ENCODE peak calls at places on chromosomes 16 and 17, in seven cellular contexts. D, Q, W, L, M, R and C are unnamed samples.

GRCh38 chr16:28087140-28087660 is 23.7 kb upstream of the GSG1L start:
- DNase-seq in D (no peak), Q (no peak), W (no peak), L (no peak), M (no peak), R (no peak), C (no peak)

GRCh38 chr16:81238296-81239011 is at the start of gene BCO1:
- DNase-seq in D (peak), Q (peak), W (no peak), L (peak), M (peak), R (peak), C (peak)

GRCh38 chr16:57184890-57185445 is 871 bp downstream of the PSME3IP1 start:
- DNase-seq in D (no peak), Q (peak), W (no peak), L (no peak), M (no peak), R (no peak), C (no peak)

GRCh38 chr16:57013268-57013667 is 23.9 kb downstream of the NLRC5 start:
- DNase-seq in D (no peak), Q (no peak), W (no peak), L (no peak), M (no peak), R (peak), C (no peak)

GRCh38 chr16:23302045-23302956 is at the start of gene SCNN1B:
- DNase-seq in D (peak), Q (no peak), W (no peak), L (peak), M (peak), R (no peak), C (no peak)

GRCh38 chr17:21200590-21201301 is 13.2 kb downstream of the TMEM11 start:
- DNase-seq in D (no peak), Q (no peak), W (no peak), L (no peak), M (peak), R (no peak), C (no peak)

GRCh38 chr16:55703003-55704001 is 47.5 kb downstream of the SLC6A2 start:
- DNase-seq in D (no peak), Q (no peak), W (no peak), L (no peak), M (peak), R (peak), C (no peak)

GRCh38 chr16:24041834-24042631 is 206.2 kb downstream of the PRKCB start:
- DNase-seq in D (peak), Q (no peak), W (peak), L (peak), M (peak), R (peak), C (peak)

GRCh38 chr17:8662076-8662831 is 31.7 kb upstream of the MYH10 start:
- DNase-seq in D (no peak), Q (no peak), W (no peak), L (no peak), M (no peak), R (no peak), C (no peak)

GRCh38 chr16:86224126-86224525 is 286.2 kb upstream of the FOXF1 start:
- DNase-seq in D (no peak), Q (no peak), W (no peak), L (no peak), M (no peak), R (no peak), C (no peak)

GRCh38 chr17:57602896-57603295 is 142.2 kb downstream of the CCDC182 start:
- DNase-seq in D (no peak), Q (no peak), W (no peak), L (no peak), M (no peak), R (no peak), C (no peak)

GRCh38 chr17:8735336-8735939 is 9.2 kb downstream of the CCDC42 start:
- DNase-seq in D (no peak), Q (no peak), W (no peak), L (no peak), M (no peak), R (no peak), C (no peak)

GRCh38 chr16:68235105-68235881 is 634 bp downstream of the ESRP2 start:
- DNase-seq in D (peak), Q (no peak), W (peak), L (peak), M (peak), R (no peak), C (no peak)
- TF ChIP-seq POLR2A in D (no peak), Q (no peak), W (no peak), L (no peak), M (no peak), R (no peak), C (no peak)

DNA sequence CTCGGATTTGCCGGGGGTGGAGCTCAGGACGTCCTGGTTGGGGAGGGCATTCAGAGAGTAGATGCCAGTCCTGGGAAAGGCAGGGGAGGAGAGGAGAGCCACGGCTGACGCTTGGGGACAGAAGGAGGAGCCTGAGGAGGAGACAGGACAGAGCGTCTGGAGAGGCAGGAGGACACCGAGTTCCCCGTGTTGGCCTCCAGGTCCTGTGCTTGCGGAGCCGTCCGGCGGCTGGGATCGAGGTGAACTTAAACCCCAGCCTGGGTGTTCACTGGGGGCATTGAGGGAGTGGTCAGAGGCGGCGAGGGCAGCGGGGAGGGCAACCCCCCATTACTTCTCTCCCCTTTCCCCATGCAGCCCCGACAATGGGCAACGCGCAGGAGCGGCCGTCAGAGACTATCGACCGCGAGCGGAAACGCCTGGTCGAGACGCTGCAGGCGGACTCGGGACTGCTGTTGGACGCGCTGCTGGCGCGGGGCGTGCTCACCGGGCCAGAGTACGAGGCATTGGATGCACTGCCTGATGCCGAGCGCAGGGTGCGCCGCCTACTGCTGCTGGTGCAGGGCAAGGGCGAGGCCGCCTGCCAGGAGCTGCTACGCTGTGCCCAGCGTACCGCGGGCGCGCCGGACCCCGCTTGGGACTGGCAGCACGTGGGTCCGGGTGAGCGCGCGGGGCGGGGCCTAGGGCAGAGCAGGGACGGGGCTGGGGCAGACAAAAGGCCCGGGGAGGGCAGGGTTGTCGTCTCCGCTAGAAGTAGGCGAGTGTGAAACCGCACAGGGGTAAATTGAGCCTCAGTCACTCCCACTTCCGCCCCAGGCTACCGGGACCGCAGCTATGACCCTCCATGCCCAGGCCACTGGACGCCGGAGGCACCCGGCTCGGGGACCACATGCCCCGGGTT is 3.7 kb downstream of the NOL3 start:
- DNase-seq in D (peak), Q (peak), W (peak), L (peak), M (peak), R (peak), C (peak)
- TF ChIP-seq POLR2A in D (peak), Q (no peak), W (peak), L (peak), M (peak), R (no peak), C (peak)

GRCh38 chr17:81921996-81922565 is 4.1 kb upstream of the SIRT7 start:
- DNase-seq in D (no peak), Q (no peak), W (no peak), L (no peak), M (no peak), R (no peak), C (no peak)

GRCh38 chr17:81921531-81921862 is 3.5 kb upstream of the SIRT7 start:
- DNase-seq in D (no peak), Q (no peak), W (no peak), L (no peak), M (no peak), R (no peak), C (no peak)

GRCh38 chr17:81922566-81923301 is 4.8 kb upstream of the SIRT7 start:
- DNase-seq in D (no peak), Q (no peak), W (no peak), L (no peak), M (no peak), R (no peak), C (no peak)

GRCh38 chr17:81924557-81925532 is 2.7 kb downstream of the MAFG start:
- DNase-seq in D (no peak), Q (no peak), W (no peak), L (peak), M (no peak), R (no peak), C (no peak)

DNA sequence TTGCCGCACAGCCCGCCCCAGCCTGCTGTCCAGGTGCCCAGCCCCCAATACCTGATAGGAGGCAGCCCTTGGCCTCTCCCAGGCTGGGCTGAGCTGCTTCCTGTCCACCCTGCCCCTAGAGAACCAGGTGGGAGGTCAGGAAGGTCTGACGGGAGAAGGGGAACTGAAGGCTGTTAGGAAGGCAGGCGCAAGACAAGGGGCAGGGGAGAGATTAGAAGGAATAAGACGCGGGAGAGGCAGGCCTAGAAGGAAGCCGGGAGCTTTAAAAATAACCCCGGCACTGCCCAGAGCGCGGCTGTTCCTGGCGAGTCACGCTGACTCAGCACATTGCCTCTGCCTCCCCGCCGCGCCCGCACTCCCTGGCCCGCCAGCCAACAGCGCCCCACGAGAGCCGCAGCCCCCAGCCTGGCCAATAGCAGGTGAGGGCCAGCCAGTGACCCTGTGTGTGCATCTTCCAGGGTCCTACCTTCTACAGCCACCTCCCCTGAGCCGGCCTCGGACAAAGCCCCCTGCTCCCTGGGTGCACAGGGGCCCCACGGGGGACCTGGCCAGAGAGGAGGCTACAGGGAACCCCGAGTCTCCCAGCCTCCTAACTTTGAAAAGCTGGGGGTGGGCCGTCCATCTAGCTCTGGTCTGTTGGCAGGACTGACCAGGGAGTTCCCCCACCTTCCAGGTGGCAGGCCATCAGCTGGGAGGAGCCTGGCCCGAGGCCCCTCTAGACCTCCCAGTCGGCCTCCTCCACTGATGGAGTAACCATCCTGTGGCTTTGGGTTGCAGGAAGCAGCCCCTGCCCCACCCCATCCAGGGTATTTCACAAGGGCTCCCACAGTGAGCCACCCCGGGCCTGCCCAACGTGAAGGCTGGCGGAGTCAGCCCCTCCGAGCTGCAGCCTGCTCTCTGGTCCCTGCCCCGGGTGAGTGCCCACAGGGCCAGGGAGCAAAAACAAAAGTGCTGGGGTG is 4.0 kb downstream of the MAFG start:
- DNase-seq in D (peak), Q (peak), W (peak), L (peak), M (no peak), R (peak), C (peak)
- TF ChIP-seq POLR2A in D (no peak), Q (no peak), W (no peak), L (no peak), M (no peak), R (peak), C (peak)

DNA sequence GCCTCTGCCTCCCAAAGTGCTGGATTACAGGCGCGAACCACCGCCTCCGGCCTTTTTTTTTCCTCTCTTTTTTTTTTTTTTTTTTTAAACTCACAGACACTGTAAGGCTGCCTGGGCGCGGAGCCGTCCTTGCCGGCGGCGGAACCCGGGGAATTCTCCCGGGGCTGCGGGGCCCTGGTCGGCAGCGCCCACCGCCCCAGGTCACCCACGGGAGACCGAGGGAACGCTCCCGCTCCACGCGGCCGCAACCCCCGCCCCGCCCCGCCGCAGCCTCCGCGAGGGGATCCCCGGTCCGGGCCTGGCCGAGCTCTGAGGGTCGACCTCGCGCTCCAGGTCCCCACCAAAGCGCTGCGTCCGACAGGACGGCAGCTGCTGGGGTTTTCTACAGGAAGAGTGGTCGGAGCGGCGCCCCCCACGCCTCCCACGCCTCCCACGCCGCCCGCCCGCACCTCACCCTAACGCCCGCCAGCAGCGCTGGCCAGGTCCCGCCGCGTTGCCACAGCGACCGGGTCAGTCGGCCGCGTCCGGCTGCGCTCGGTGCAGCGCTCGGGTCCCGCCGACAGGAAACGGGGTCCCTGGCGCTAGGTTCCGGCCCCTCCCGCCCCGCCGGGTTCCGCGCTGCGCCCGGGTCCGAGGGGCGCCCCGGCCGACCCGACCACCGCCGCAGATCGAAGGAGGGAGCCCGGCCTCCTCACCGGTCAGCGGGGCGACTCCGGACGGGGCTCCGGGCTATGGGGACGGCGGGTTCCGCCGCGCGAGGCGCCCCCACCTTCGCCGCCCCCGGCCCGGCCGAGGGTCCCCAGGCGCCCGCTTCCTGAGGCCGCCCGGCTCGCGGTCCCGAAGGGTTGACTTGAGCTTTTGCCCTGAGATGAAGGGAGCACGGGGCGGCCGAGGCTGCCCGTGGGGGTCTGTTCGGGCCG is at the start of gene CCDC57:
- DNase-seq in D (peak), Q (peak), W (peak), L (peak), M (peak), R (peak), C (peak)
- TF ChIP-seq POLR2A in D (peak), Q (peak), W (no peak), L (no peak), M (peak), R (no peak), C (peak)

DNA sequence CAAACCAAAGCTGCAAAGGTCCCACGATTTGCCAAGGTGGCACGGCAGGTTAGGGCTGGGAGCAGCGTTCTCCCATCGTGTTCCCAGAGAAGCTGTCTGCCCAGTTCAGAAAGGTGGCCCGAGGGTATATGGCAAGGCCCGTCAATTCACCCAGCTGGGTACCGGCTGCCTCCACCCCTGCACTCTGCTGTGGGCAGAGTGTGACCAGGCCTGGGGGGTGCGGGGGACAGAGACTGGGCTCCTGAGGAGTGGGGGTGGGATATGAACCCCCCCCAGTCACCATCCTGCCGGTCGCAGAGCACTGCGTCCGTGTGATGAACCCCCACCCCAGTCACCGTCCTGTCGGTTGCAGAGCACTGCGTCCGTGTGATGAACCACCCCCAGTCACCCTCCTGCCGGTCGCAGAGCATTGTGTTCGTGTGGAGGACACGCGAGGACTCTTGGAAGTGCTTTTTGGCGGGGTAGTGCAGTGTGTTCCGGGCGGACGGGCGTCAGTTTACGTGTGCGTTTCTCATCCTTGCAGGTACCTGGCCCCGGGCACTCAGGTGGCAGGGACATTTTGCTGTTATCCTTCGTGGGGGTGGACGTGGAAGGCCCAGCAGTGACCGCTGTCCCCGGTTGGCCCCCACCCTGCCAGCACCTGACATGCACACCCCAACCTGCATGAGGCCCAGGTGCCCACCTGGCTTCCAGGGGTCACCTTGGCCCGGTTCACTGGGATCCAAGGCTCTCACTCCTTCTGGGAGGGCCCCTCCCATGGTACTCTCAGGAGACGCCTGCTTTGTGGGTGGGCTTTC is 2.7 kb upstream of the FASN start:
- DNase-seq in D (no peak), Q (no peak), W (no peak), L (no peak), M (no peak), R (no peak), C (no peak)
- TF ChIP-seq POLR2A in D (no peak), Q (no peak), W (no peak), L (no peak), M (no peak), R (no peak), C (no peak)